ENCODE peak calls at places on chromosomes 6 and 20, in six cellular contexts. T, A, F, N, U and D are unnamed samples.

GRCh38 chr6:15400572-15401004 is 154.7 kb downstream of the JARID2 start:
- DNase-seq in T (peak; percentile 47), A (peak; percentile 41), F (peak; percentile 80), N (peak; percentile 27), U (no peak), D (no peak)

GRCh38 chr6:104540743-104541142 is 319.0 kb downstream of the HACE1 start:
- DNase-seq in T (no peak), A (no peak), F (no peak), N (no peak), U (no peak), D (no peak)

GRCh38 chr20:38937978-38938473 is 11.8 kb downstream of the FAM83D start:
- DNase-seq in T (no peak), A (no peak), F (no peak), N (no peak), U (no peak), D (no peak)

GRCh38 chr6:70955441-70956190 is 1.2 kb downstream of the B3GAT2 start:
- DNase-seq in T (peak; percentile 86), A (peak; percentile 52), F (peak; percentile 87), N (peak; percentile 74), U (peak; percentile 60), D (peak; percentile 69)

GRCh38 chr20:38001981-38002380 is 31.3 kb downstream of the TTI1 start:
- DNase-seq in T (no peak), A (no peak), F (no peak), N (no peak), U (no peak), D (no peak)

GRCh38 chr20:43448748-43449535 is 8.8 kb upstream of the SRSF6 start:
- DNase-seq in T (peak; percentile 30), A (no peak), F (no peak), N (peak; percentile 56), U (peak; percentile 36), D (peak; percentile 57)

GRCh38 chr20:17571967-17572638 is 2.2 kb downstream of the DSTN start:
- DNase-seq in T (no peak), A (no peak), F (no peak), N (no peak), U (no peak), D (no peak)

GRCh38 chr6:72422126-72422680 is 199.7 kb upstream of the KCNQ5 start:
- DNase-seq in T (no peak), A (no peak), F (no peak), N (no peak), U (no peak), D (no peak)

GRCh38 chr6:31202259-31203166 is 32.0 kb upstream of the POU5F1 start:
- DNase-seq in T (no peak), A (no peak), F (no peak), N (no peak), U (no peak), D (no peak)

GRCh38 chr20:3781153-3781910 is at the start of gene SPEF1:
- DNase-seq in T (peak; percentile 79), A (peak; percentile 90), F (peak; percentile 81), N (peak; percentile 97), U (peak; percentile 92), D (peak; percentile 100)

GRCh38 chr20:35598476-35598875 is 17.2 kb upstream of the SPAG4 start:
- DNase-seq in T (no peak), A (no peak), F (no peak), N (no peak), U (no peak), D (no peak)

GRCh38 chr6:15038013-15038791 is 207.7 kb upstream of the JARID2 start:
- DNase-seq in T (no peak), A (no peak), F (no peak), N (no peak), U (no peak), D (no peak)

GRCh38 chr6:99521557-99522286 is 6.5 kb upstream of the USP45 start:
- DNase-seq in T (peak; percentile 12), A (peak; percentile 38), F (peak; percentile 40), N (peak; percentile 2), U (no peak), D (no peak)

DNA sequence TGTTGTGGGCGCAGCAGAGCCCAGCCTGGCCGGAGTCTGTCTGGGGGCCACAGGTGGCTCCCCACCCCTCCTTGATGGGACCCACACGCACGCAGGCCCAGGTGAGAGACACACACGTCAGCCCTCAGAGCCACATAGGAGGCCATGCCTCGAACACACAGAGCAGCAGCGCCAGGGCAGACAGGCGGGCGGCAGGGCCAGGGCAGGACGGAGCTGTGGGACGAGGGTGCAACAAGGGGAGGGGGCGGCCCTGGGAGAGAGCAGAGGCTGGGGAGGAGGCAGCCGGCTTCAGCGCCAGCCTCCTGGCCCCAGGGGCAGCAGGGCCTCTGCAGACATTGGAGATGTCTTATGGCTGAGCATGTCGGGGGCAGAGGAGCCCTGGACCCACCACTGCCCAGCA is 42.5 kb downstream of the KCNQ2 start:
- DNase-seq in T (no peak), A (no peak), F (no peak), N (no peak), U (no peak), D (no peak)
- TF ChIP-seq POLR2A in T (no peak), A (no peak), F (no peak), N (no peak), U (no peak), D (no peak)

DNA sequence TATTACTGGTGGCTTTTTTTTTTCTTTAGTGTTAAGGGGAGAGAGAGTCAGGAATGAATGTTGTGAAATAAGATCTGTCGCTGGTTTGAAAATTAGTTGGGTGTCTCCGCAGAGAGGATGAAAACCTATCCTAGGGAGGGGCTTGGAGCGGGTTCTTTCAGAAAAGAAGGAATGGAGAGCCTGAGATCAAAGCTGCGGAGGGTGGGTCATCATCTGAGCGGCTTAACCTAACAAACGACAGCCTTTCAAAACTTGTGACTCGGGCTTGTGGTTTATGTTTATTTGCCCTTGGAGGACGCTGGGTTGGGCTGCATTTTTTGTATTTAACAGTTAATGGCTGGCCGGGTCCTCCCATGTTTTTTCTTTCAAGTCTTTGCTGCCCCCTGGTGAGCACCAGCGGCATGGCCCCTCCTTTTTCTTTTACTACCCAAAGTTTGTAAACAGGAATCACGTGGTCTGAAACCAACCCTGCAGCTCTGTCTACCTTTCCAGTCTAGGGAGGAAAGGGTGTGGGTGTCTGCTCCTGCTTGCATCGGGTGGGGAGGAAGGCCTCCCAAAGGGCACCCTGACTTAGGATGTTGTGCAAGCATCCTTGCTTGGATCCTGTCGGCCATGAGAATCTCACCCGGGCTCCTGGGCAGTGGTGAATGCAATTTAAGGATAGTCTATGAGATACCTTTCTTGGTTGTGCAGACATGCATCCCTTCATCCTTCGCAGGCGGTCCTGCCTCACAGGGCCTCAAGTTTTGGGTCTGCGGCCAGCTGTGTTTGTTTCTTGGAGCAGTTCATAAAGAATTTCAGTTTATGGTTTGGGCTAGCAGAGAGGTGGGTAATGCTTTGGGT is 2.2 kb downstream of the PIM1 start:
- DNase-seq in T (peak; percentile 94), A (peak; percentile 94), F (peak; percentile 83), N (peak; percentile 92), U (peak; percentile 86), D (peak; percentile 76)
- TF ChIP-seq POLR2A in T (peak; percentile 52), A (peak; percentile 16), F (no peak), N (no peak), U (no peak), D (no peak)

GRCh38 chr20:31720486-31721407 is 1.9 kb downstream of the BCL2L1 start:
- DNase-seq in T (peak; percentile 60), A (no peak), F (no peak), N (no peak), U (no peak), D (no peak)
- TF ChIP-seq POLR2A in T (peak; percentile 22), A (no peak), F (no peak), N (no peak), U (no peak), D (no peak)

DNA sequence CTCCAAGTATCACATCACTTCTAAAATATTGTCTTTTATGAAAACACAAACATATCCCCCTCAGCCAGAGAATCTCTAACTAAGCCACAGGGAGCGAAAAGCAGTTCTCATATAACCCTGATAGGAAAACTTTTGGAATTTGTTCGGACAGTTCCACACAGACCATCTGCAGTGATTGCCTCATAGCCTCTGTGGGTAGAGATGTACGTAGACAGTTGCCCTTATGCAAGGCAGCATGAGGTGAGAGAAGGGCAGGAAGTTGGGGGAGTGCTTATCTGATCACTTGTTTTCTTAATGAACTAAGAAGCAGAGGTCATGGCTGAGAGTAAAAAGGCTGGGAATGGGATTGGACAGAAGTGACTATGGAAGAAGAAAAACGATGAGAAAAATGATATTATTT is 39.6 kb downstream of the SLC23A2 start:
- DNase-seq in T (no peak), A (no peak), F (no peak), N (peak; percentile 74), U (no peak), D (no peak)
- TF ChIP-seq POLR2A in T (no peak), A (no peak), F (no peak), N (no peak), U (no peak), D (no peak)